ENCODE peak calls at places on chromosomes 4 and X, in nine cellular contexts. S is CD8-positive, alpha-beta memory T cell; Z is mesendoderm; W is aorta; P is tibial nerve; X is heart left ventricle; T is neural progenitor cell; O is HL-60; Y is OCI-LY7. G is an unnamed sample.
A peak's percentile ranks its signal among the peaks of the same experiment; 100 is the strongest.

GRCh38 chrX:155028749-155029360 is 2.2 kb downstream of the FUNDC2 start:
- DNase-seq in O (no peak), P (no peak), T (no peak), Z (peak; percentile 17), W (no peak), Y (no peak), S (no peak), X (no peak), G (no peak)

GRCh38 chrX:20320461-20321159 is 53.9 kb upstream of the RPS6KA3 start:
- DNase-seq in P (no peak), X (no peak), Y (peak; percentile 76), S (peak; percentile 39), T (no peak), W (peak; percentile 54), Z (no peak), O (peak; percentile 43), G (no peak)

GRCh38 chr4:170675568-170676262 is 586.0 kb upstream of the AADAT start:
- DNase-seq in X (no peak), P (no peak), T (peak; percentile 15), O (no peak), S (no peak), Y (no peak), W (no peak), Z (peak; percentile 81), G (no peak)

GRCh38 chr4:131650951-131651350 is 1498.1 kb upstream of the PCDH10 start:
- DNase-seq in Y (no peak), T (no peak), Z (no peak), X (no peak), S (no peak), W (no peak), O (no peak), P (no peak), G (no peak)

GRCh38 chr4:856468-856901 is 30.6 kb upstream of the CPLX1 start:
- DNase-seq in Z (no peak), O (no peak), T (no peak), P (no peak), S (peak; percentile 56), Y (no peak), X (no peak), W (no peak), G (no peak)

GRCh38 chr4:72997409-72997808 is 72.1 kb downstream of the COX18 start:
- DNase-seq in Y (no peak), O (no peak), W (no peak), S (no peak), T (no peak), Z (peak; percentile 46), X (no peak), P (no peak), G (peak; percentile 52)

GRCh38 chrX:20059467-20060128 is 57.1 kb downstream of the MAP7D2 start:
- DNase-seq in Z (peak; percentile 3), W (no peak), Y (no peak), P (no peak), T (no peak), X (no peak), O (no peak), S (no peak), G (no peak)

GRCh38 chr4:186554890-186555827 is at the start of gene MTNR1A:
- DNase-seq in P (no peak), Y (no peak), Z (peak; percentile 71), X (no peak), T (peak; percentile 80), W (no peak), S (no peak), O (no peak), G (no peak)

GRCh38 chr4:147741190-147741788 is 9.4 kb downstream of the ARHGAP10 start:
- DNase-seq in O (no peak), W (no peak), Z (no peak), S (no peak), Y (no peak), T (peak; percentile 31), X (no peak), P (no peak), G (no peak)

GRCh38 chr4:163331629-163332360 is 601 bp downstream of the NPY1R start:
- DNase-seq in O (no peak), Z (peak; percentile 44), T (peak; percentile 67), S (no peak), X (no peak), Y (no peak), W (peak; percentile 52), P (no peak), G (no peak)

GRCh38 chr4:109207060-109207459 is 95.4 kb downstream of the COL25A1 start:
- DNase-seq in X (no peak), O (no peak), Y (no peak), S (no peak), Z (peak; percentile 20), P (no peak), W (no peak), T (peak; percentile 10), G (peak; percentile 18)

GRCh38 chr4:96598465-96598864 is 758.6 kb downstream of the PDHA2 start:
- DNase-seq in S (no peak), P (no peak), O (no peak), W (no peak), T (peak; percentile 45), Y (no peak), X (peak; percentile 29), Z (peak; percentile 41), G (no peak)

GRCh38 chr4:100461796-100462195 is 56.0 kb downstream of the EMCN start:
- DNase-seq in P (no peak), T (no peak), X (no peak), S (no peak), Y (no peak), Z (no peak), W (no peak), O (no peak), G (no peak)

GRCh38 chr4:89056953-89057398 is at the start of gene FAM13A:
- DNase-seq in Y (no peak), X (peak; percentile 83), S (no peak), P (peak; percentile 68), W (peak; percentile 85), T (peak; percentile 97), O (peak; percentile 29), Z (peak; percentile 98), G (peak; percentile 89)

GRCh38 chr4:65597697-65598096 is 72.6 kb downstream of the EPHA5 start:
- DNase-seq in S (no peak), W (no peak), Y (no peak), T (no peak), X (no peak), Z (no peak), O (no peak), P (no peak), G (no peak)

GRCh38 chr4:122758033-122758432 is 25.5 kb downstream of the BBS12 start:
- DNase-seq in Z (peak; percentile 50), Y (peak; percentile 29), T (peak; percentile 30), O (no peak), S (no peak), W (no peak), P (no peak), X (no peak), G (no peak)

DNA sequence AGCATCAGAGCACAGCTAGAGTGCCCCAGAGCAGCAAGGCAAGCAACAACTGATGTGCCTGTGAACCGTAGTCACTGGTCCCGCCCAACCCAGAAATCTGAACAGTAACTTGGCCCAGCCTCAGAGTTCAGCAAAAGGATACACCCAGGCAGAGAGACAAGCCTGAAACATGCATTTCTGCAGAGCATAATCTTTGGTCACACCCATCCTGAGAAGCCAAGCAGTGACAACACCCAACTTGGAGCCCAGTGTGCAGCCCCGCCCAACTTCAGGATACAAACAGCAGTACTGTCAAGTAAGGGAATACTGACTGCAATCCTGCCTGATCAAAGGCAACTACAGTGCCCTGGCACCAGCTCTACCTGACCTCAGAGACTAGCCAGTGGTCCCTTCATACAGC is 78.9 kb downstream of the CCDC160 start:
- DNase-seq in Z (no peak), O (no peak), S (no peak), P (no peak), X (peak; percentile 23), W (no peak), T (no peak), Y (no peak), G (peak; percentile 24)
- H3K27ac ChIP-seq in Z (no peak overlapping the region), O (no peak overlapping the region), S (no peak overlapping the region), P (no peak overlapping the region), X (no peak overlapping the region), W (no peak overlapping the region), T (no peak overlapping the region), Y (no peak overlapping the region), G (no peak overlapping the region)

GRCh38 chrX:3345281-3346081 is 971 bp downstream of the MXRA5 start:
- DNase-seq in X (peak; percentile 62), Z (peak; percentile 78), T (peak; percentile 66), P (no peak), W (peak; percentile 63), O (no peak), Y (no peak), S (no peak), G (no peak)
- H3K27ac ChIP-seq in X (peak overlapping the region; percentile 85), Z (no peak overlapping the region), T (no peak overlapping the region), P (no peak overlapping the region), W (no peak overlapping the region), O (no peak overlapping the region), Y (no peak overlapping the region), S (no peak overlapping the region), G (no peak overlapping the region)

DNA sequence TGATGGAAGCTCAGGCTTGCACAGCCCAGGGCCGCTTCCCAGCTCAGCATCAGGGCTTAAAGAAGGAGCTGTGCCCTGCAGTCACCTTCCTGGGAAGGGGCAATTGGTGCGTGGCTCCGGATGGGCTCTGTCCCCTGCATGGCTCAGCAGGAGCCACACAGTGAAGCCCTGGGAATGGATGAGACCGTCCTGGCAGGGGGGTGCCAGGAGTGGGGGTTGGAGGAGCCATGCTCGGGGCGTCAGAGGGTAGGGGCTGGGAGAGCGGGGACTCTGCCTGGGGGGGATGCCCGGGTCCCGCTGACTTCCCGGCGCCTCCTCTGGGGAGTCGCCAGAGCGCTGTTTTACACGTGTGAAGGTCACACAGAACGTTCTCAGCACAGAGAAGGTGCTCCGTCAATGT is 184.1 kb downstream of the AFAP1 start:
- DNase-seq in S (no peak), Y (no peak), P (no peak), Z (no peak), W (no peak), O (no peak), X (no peak), T (no peak), G (no peak)
- H3K27ac ChIP-seq in S (no peak overlapping the region), Y (no peak overlapping the region), P (no peak overlapping the region), Z (no peak overlapping the region), W (no peak overlapping the region), O (no peak overlapping the region), X (no peak overlapping the region), T (no peak overlapping the region), G (no peak overlapping the region)

GRCh38 chrX:67784712-67785111 is 240.9 kb downstream of the AR start:
- DNase-seq in Y (no peak), O (no peak), S (no peak), X (no peak), W (no peak), P (no peak), Z (no peak), T (no peak), G (no peak)

GRCh38 chrX:67780694-67781109 is 236.9 kb downstream of the AR start:
- DNase-seq in O (peak; percentile 62), P (peak; percentile 41), W (peak; percentile 93), Z (peak; percentile 72), Y (no peak), S (no peak), X (peak; percentile 91), T (no peak), G (peak; percentile 44)

GRCh38 chrX:67777148-67777547 is 233.3 kb downstream of the AR start:
- DNase-seq in Y (no peak), P (no peak), T (no peak), W (no peak), X (no peak), O (no peak), S (no peak), Z (no peak), G (no peak)

GRCh38 chrX:67779099-67779498 is 235.3 kb downstream of the AR start:
- DNase-seq in W (no peak), T (no peak), Z (peak; percentile 31), Y (no peak), X (no peak), P (no peak), O (no peak), S (no peak), G (no peak)

GRCh38 chrX:67781132-67781531 is 237.3 kb downstream of the AR start:
- DNase-seq in W (no peak), Y (no peak), X (peak; percentile 28), T (no peak), P (no peak), O (no peak), S (no peak), Z (no peak), G (no peak)
- H3K27ac ChIP-seq in W (no peak overlapping the region), Y (no peak overlapping the region), X (peak overlapping the region; percentile 89), T (no peak overlapping the region), P (peak overlapping the region; percentile 72), O (no peak overlapping the region), S (no peak overlapping the region), Z (no peak overlapping the region), G (peak overlapping the region; percentile 56)